ENCODE peak calls at places on chromosomes 7 and 10, in five cellular contexts. J is A549, M is HepG2, X is GM12878, R is K562. H is an unnamed sample.

GRCh38 chr7:100957832-100958421 is 8.6 kb downstream of the MUC3A start:
- DNase-seq in M (peak; percentile 32), R (peak; percentile 49), X (no peak), J (peak; percentile 35), H (peak; percentile 33)

GRCh38 chr7:45652630-45653029 is 78.5 kb downstream of the ADCY1 start:
- DNase-seq in M (no peak), J (no peak), X (no peak), R (no peak), H (no peak)

GRCh38 chr10:9302142-9302746 is 1247.8 kb downstream of the GATA3 start:
- DNase-seq in R (peak; percentile 8), M (peak; percentile 33), J (peak; percentile 65), X (no peak), H (peak; percentile 53)

GRCh38 chr10:3659518-3659917 is 125.5 kb downstream of the KLF6 start:
- DNase-seq in M (no peak), R (no peak), J (no peak), X (no peak), H (no peak)

GRCh38 chr7:149286811-149287400 is 24.9 kb downstream of the ZNF783 start:
- DNase-seq in R (no peak), J (no peak), M (no peak), X (no peak), H (peak; percentile 4)

GRCh38 chr10:48494073-48494472 is 110.8 kb downstream of the ARHGAP22 start:
- DNase-seq in R (no peak), M (no peak), X (no peak), J (no peak), H (no peak)

GRCh38 chr10:17175551-17175950 is 25.9 kb downstream of the TRDMT1 start:
- DNase-seq in R (no peak), M (no peak), J (no peak), X (no peak), H (peak; percentile 24)

GRCh38 chr10:122321960-122322359 is 50.9 kb downstream of the BTBD16 start:
- DNase-seq in X (no peak), J (no peak), R (no peak), M (no peak), H (no peak)

GRCh38 chr10:42864575-42864974 is 82.0 kb downstream of the BMS1 start:
- DNase-seq in R (no peak), X (no peak), J (peak; percentile 54), M (peak; percentile 16), H (peak; percentile 9)

GRCh38 chr7:82049442-82049841 is 279.6 kb upstream of the HGF start:
- DNase-seq in J (peak; percentile 98), M (no peak), R (no peak), X (peak; percentile 23), H (peak; percentile 20)

GRCh38 chr7:111438369-111439289 is 123.7 kb downstream of the IMMP2L start:
- DNase-seq in J (peak; percentile 6), M (no peak), X (no peak), R (peak; percentile 87), H (peak; percentile 84)

GRCh38 chr7:110800984-110801383 is 289.9 kb upstream of the LRRN3 start:
- DNase-seq in M (no peak), R (no peak), X (no peak), J (no peak), H (no peak)

GRCh38 chr7:18087687-18088078 is 60.0 kb upstream of the PRPS1L1 start:
- DNase-seq in R (no peak), M (no peak), X (no peak), J (no peak), H (no peak)

GRCh38 chr10:63083904-63084689 is 49.0 kb upstream of the NRBF2 start:
- DNase-seq in M (peak; percentile 62), X (peak; percentile 38), J (peak; percentile 75), R (peak; percentile 42), H (peak; percentile 77)

GRCh38 chr7:133477786-133478185 is 224.9 kb downstream of the EXOC4 start:
- DNase-seq in M (no peak), J (no peak), X (no peak), R (no peak), H (no peak)

GRCh38 chr10:63605568-63605967 is 84.4 kb downstream of the REEP3 start:
- DNase-seq in X (no peak), R (no peak), J (no peak), M (no peak), H (peak; percentile 41)

GRCh38 chr7:158950914-158951635 is 94.7 kb downstream of the DYNC2I1 start:
- DNase-seq in J (peak; percentile 14), R (no peak), M (no peak), X (no peak), H (peak; percentile 5)

GRCh38 chr7:150368884-150369739 is 490 bp downstream of the REPIN1 start:
- DNase-seq in R (peak; percentile 69), J (peak; percentile 78), X (no peak), M (peak; percentile 77), H (peak; percentile 67)

GRCh38 chr7:150371131-150371995 is 2.7 kb downstream of the REPIN1 start:
- DNase-seq in X (no peak), M (no peak), J (no peak), R (no peak), H (no peak)

GRCh38 chr7:150369740-150370501 is 1.3 kb downstream of the REPIN1 start:
- DNase-seq in M (no peak), R (peak; percentile 38), J (no peak), X (no peak), H (no peak)

GRCh38 chr7:150371996-150372270 is 3.3 kb downstream of the REPIN1 start:
- DNase-seq in M (no peak), J (no peak), R (no peak), X (no peak), H (no peak)

DNA sequence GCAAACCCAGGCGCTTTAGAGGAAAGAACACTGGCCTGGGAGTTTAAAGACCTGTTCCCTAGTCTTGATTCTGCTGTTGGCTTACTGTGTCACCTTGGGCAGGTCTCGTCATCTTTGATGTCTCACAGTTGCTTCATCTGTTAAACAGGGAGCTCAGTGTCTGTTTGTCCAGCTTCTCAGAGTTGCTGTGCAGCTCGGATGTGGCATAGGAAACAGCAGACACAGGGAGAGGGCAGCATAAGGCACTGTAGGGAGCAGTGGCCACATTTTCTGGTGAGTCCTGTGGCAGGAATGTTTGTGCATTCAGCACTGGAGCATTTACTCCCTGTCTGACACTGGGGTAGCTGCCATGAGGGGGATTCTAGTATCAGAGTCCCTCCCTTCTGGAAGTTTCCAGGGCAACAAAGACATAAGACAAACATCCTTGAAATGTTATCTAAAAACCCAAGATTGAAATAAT is 2.0 kb downstream of the REPIN1 start:
- DNase-seq in R (no peak), X (no peak), M (peak; percentile 55), J (no peak), H (peak; percentile 80)
- TF ChIP-seq CTCF in R (no peak), X (no peak), M (no peak), J (no peak), H (peak; percentile 27)

GRCh38 chr7:91288208-91288824 is 24.1 kb downstream of the FZD1 start:
- DNase-seq in X (no peak), R (peak; percentile 49), J (peak; percentile 30), M (peak; percentile 16), H (no peak)
- TF ChIP-seq BHLHE40 in X (no peak), R (no peak), J (no peak), M (no peak), H (no peak)

GRCh38 chr10:131700506-131700905 is 200.3 kb upstream of the PPP2R2D start:
- DNase-seq in X (no peak), R (no peak), J (no peak), M (no peak), H (no peak)

GRCh38 chr10:131698986-131699385 is 201.8 kb upstream of the PPP2R2D start:
- DNase-seq in X (no peak), J (no peak), M (no peak), R (no peak), H (no peak)

GRCh38 chr10:131698232-131698631 is 202.6 kb upstream of the PPP2R2D start:
- DNase-seq in X (no peak), M (no peak), J (no peak), R (no peak), H (no peak)

GRCh38 chr10:131701131-131701947 is 199.5 kb upstream of the PPP2R2D start:
- DNase-seq in R (no peak), J (no peak), M (no peak), X (no peak), H (no peak)

GRCh38 chr10:131700032-131700431 is 200.8 kb upstream of the PPP2R2D start:
- DNase-seq in J (no peak), X (no peak), R (no peak), M (no peak), H (no peak)
- TF ChIP-seq RFX5 in J (no peak), X (no peak), R (no peak), M (no peak), H (no peak)

GRCh38 chr10:66045859-66046258 is 880.0 kb upstream of the LRRTM3 start:
- DNase-seq in M (no peak), R (no peak), X (no peak), J (no peak), H (no peak)
- TF ChIP-seq CTCF in M (no peak), R (no peak), X (no peak), J (no peak), H (no peak)

DNA sequence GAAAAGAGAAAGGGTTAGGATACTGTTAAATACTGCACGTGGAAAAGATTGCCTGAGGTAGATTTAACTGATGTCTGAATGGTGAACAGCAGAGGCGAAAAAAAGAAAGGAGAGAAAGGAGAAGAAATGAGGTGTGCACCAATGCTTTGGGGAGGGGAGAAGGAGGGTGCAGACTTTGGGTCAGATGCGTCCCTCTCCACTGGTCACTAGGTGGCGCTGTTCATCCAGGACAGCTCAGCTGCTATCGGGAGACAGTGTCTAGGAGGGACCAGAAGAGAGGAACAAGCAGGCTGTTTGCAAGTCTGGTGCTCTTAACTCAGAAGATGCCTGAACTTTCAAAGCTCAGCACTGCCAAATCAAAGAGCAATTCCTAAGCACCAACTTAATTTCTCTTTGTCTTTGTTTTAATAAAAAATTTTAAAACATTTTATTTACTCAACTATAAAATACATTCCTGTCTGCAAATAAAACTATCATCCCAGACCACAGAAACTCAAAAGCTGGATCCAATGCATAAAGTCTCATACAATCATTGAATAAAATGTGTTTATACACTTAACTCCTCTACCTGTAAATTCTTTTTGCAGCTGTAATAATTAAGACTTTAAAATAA is 83.9 kb upstream of the PDLIM1 start:
- DNase-seq in M (peak; percentile 79), J (peak; percentile 84), X (no peak), R (peak; percentile 79), H (peak; percentile 57)
- TF ChIP-seq BHLHE40 in M (no peak), J (peak; percentile 30), X (no peak), R (no peak), H (no peak)

GRCh38 chr7:91518058-91518457 is 253.8 kb downstream of the FZD1 start:
- DNase-seq in X (no peak), J (no peak), M (no peak), R (no peak), H (no peak)

GRCh38 chr7:91514591-91514990 is 250.4 kb downstream of the FZD1 start:
- DNase-seq in R (no peak), X (no peak), M (no peak), J (no peak), H (no peak)

GRCh38 chr7:91515961-91516360 is 251.7 kb downstream of the FZD1 start:
- DNase-seq in J (no peak), X (no peak), R (no peak), M (no peak), H (no peak)

GRCh38 chr7:91517408-91517807 is 253.2 kb downstream of the FZD1 start:
- DNase-seq in J (no peak), X (no peak), R (no peak), M (no peak), H (no peak)

GRCh38 chr7:91512958-91513357 is 248.7 kb downstream of the FZD1 start:
- DNase-seq in X (no peak), M (no peak), R (no peak), J (peak; percentile 9), H (no peak)
- TF ChIP-seq RFX5 in X (no peak), M (no peak), R (no peak), J (no peak), H (no peak)